ENCODE peak calls at places on chromosome 3, in ten cellular contexts. D, U, F, B, C, Q, N, O, Y and A are unnamed samples.

GRCh38 chr3:173588547-173588946 is 191.0 kb downstream of the NLGN1 start:
- DNase-seq in U (peak; percentile 21), Q (no peak), F (no peak), N (no peak), C (no peak), D (no peak), O (no peak), Y (no peak), B (no peak), A (no peak)

GRCh38 chr3:5226783-5227182 is 39.3 kb downstream of the EDEM1 start:
- DNase-seq in Q (no peak), O (no peak), C (no peak), N (peak; percentile 28), F (no peak), Y (no peak), D (no peak), B (no peak), U (peak; percentile 17), A (no peak)

GRCh38 chr3:2792432-2792831 is 317.7 kb downstream of the IL5RA start:
- DNase-seq in O (no peak), Y (no peak), N (no peak), D (no peak), Q (no peak), F (no peak), C (no peak), U (no peak), B (no peak), A (no peak)

GRCh38 chr3:129592362-129593150 is 13.9 kb downstream of the PLXND1 start:
- DNase-seq in N (no peak), B (no peak), Q (no peak), Y (no peak), C (peak; percentile 81), D (no peak), O (no peak), F (peak; percentile 78), U (no peak), A (peak; percentile 36)

GRCh38 chr3:10645800-10646199 is 140.4 kb upstream of the ATP2B2 start:
- DNase-seq in B (no peak), N (no peak), C (no peak), F (no peak), Y (no peak), U (no peak), O (no peak), D (no peak), Q (no peak), A (no peak)

GRCh38 chr3:66761093-66761780 is 236.9 kb upstream of the KBTBD8 start:
- DNase-seq in N (no peak), F (no peak), Q (no peak), Y (no peak), O (no peak), D (no peak), U (no peak), C (no peak), B (no peak), A (no peak)

GRCh38 chr3:198032039-198032438 is 72.0 kb downstream of the LMLN start:
- DNase-seq in Y (no peak), O (no peak), B (no peak), C (no peak), F (no peak), Q (no peak), D (no peak), U (no peak), N (no peak), A (no peak)

GRCh38 chr3:47804571-47804970 is 1.6 kb downstream of the DHX30 start:
- DNase-seq in Y (no peak), O (no peak), D (no peak), U (no peak), N (no peak), Q (no peak), B (no peak), F (no peak), C (no peak), A (no peak)

GRCh38 chr3:188006726-188007393 is 147.1 kb upstream of the LPP start:
- DNase-seq in N (peak; percentile 31), U (peak; percentile 96), Q (no peak), C (peak; percentile 33), Y (no peak), F (no peak), D (no peak), O (no peak), B (no peak), A (no peak)

GRCh38 chr3:66644549-66644948 is 143.7 kb upstream of the LRIG1 start:
- DNase-seq in B (no peak), N (no peak), Q (no peak), C (no peak), F (no peak), O (no peak), Y (no peak), U (no peak), D (no peak), A (no peak)

GRCh38 chr3:59464187-59464586 is 414.4 kb upstream of the CFAP20DC start:
- DNase-seq in F (no peak), Q (no peak), C (no peak), U (no peak), D (no peak), N (no peak), B (no peak), Y (no peak), O (no peak), A (no peak)

GRCh38 chr3:81382470-81382869 is 379.0 kb downstream of the GBE1 start:
- DNase-seq in Y (no peak), Q (no peak), B (no peak), D (no peak), U (no peak), C (no peak), O (no peak), F (no peak), N (no peak), A (no peak)

GRCh38 chr3:69196876-69197275 is 74.5 kb upstream of the LMOD3 start:
- DNase-seq in Q (no peak), U (no peak), B (no peak), Y (no peak), F (no peak), C (no peak), N (no peak), O (no peak), D (no peak), A (no peak)

GRCh38 chr3:119418641-119419040 is 44.8 kb downstream of the TMEM39A start:
- DNase-seq in C (no peak), Y (no peak), D (no peak), U (no peak), F (no peak), O (no peak), N (no peak), Q (no peak), B (no peak), A (no peak)

GRCh38 chr3:18786924-18787323 is 361.4 kb upstream of the KCNH8 start:
- DNase-seq in C (no peak), B (no peak), N (no peak), Q (no peak), Y (no peak), U (no peak), D (no peak), F (no peak), O (no peak), A (no peak)

GRCh38 chr3:5254281-5255048 is 67.0 kb downstream of the EDEM1 start:
- DNase-seq in O (no peak), B (no peak), F (no peak), D (no peak), C (no peak), U (no peak), Y (no peak), Q (no peak), N (no peak), A (no peak)

GRCh38 chr3:52244061-52244628 is 1.4 kb upstream of the PPM1M start:
- DNase-seq in O (no peak), N (no peak), B (no peak), Q (peak; percentile 19), U (no peak), D (no peak), Y (no peak), C (no peak), F (peak; percentile 67), A (no peak)

GRCh38 chr3:24387493-24387892 is 107.2 kb downstream of the THRB start:
- DNase-seq in F (no peak), Q (no peak), U (no peak), O (no peak), N (no peak), C (no peak), D (no peak), B (no peak), Y (no peak), A (no peak)

GRCh38 chr3:47430606-47431005 is 45.1 kb downstream of the SCAP start:
- DNase-seq in Q (no peak), D (no peak), Y (no peak), B (no peak), C (no peak), O (no peak), F (no peak), N (no peak), U (no peak), A (no peak)

GRCh38 chr3:71229905-71230657 is 353.4 kb downstream of the FOXP1 start:
- DNase-seq in C (no peak), B (no peak), Y (no peak), Q (no peak), U (no peak), D (no peak), N (no peak), O (no peak), F (no peak), A (no peak)